ENCODE peak calls at places on chromosomes 12 and 14, in nine cellular contexts. J, N, Z, P, O, R, S, V and F are unnamed samples.
A peak's percentile ranks its signal among the peaks of the same experiment; 100 is the strongest.

GRCh38 chr14:23727566-23728335 is 91.6 kb downstream of the DHRS2 start:
- DNase-seq in J (no peak), Z (no peak), V (peak; percentile 63), O (peak; percentile 5), P (peak; percentile 8), S (peak; percentile 43), R (peak; percentile 25), N (peak; percentile 39), F (no peak)

GRCh38 chr14:99133563-99134332 is 138.2 kb downstream of the BCL11B start:
- DNase-seq in R (no peak), O (no peak), V (no peak), P (no peak), N (no peak), Z (no peak), J (no peak), S (no peak), F (no peak)

GRCh38 chr14:46840971-46841729 is 189.6 kb upstream of the RPL10L start:
- DNase-seq in O (no peak), Z (no peak), N (no peak), R (no peak), P (peak; percentile 35), V (no peak), J (no peak), S (no peak), F (no peak)

GRCh38 chr12:13956060-13956590 is 25.3 kb downstream of the GRIN2B start:
- DNase-seq in V (no peak), S (no peak), Z (no peak), R (no peak), O (no peak), J (no peak), N (no peak), P (no peak), F (no peak)

GRCh38 chr12:68158427-68158826 is 1.1 kb downstream of the IFNG start:
- DNase-seq in O (no peak), J (no peak), R (no peak), P (peak; percentile 13), S (peak; percentile 28), Z (no peak), N (peak; percentile 40), V (no peak), F (peak; percentile 71)

GRCh38 chr12:109777544-109777943 is 55.7 kb downstream of the TRPV4 start:
- DNase-seq in O (no peak), Z (no peak), N (peak; percentile 27), P (peak; percentile 60), R (peak; percentile 6), S (peak; percentile 26), J (no peak), V (no peak), F (peak; percentile 84)

GRCh38 chr12:2297658-2298057 is 244.9 kb downstream of the CACNA1C start:
- DNase-seq in Z (no peak), R (no peak), V (no peak), O (no peak), S (no peak), N (no peak), J (no peak), P (no peak), F (no peak)

GRCh38 chr12:49959570-49960473 is 1.9 kb upstream of the AQP5 start:
- DNase-seq in R (peak; percentile 4), Z (no peak), O (no peak), P (no peak), J (peak; percentile 14), S (no peak), N (no peak), V (no peak), F (no peak)

GRCh38 chr12:15244341-15244740 is 23.1 kb upstream of the RERG start:
- DNase-seq in N (no peak), J (peak; percentile 48), Z (no peak), V (no peak), P (peak; percentile 82), S (no peak), O (no peak), R (no peak), F (no peak)

GRCh38 chr12:111557271-111558106 is 41.6 kb downstream of the ATXN2 start:
- DNase-seq in V (no peak), N (no peak), S (no peak), R (peak; percentile 39), O (no peak), Z (no peak), J (no peak), P (no peak), F (no peak)

GRCh38 chr14:35829449-35829848 is 3.3 kb downstream of the BRMS1L start:
- DNase-seq in V (no peak), J (no peak), P (no peak), O (no peak), S (peak; percentile 55), N (no peak), R (no peak), Z (no peak), F (no peak)

GRCh38 chr12:18482601-18483120 is 221.3 kb downstream of the PIK3C2G start:
- DNase-seq in O (no peak), R (no peak), P (no peak), J (no peak), V (no peak), S (no peak), N (no peak), Z (no peak), F (no peak)